ENCODE peak calls at places on chromosomes 5 and 9, in four cellular contexts. Z, G, H and F are unnamed samples.

GRCh38 chr5:83628360-83628759 is 92.3 kb downstream of the HAPLN1 start:
- DNase-seq in G (no peak), H (no peak), Z (no peak), F (no peak)

GRCh38 chr5:33891731-33892418 is at the start of gene ADAMTS12:
- DNase-seq in H (peak; percentile 70), Z (peak; percentile 18), G (peak; percentile 82), F (peak; percentile 14)

GRCh38 chr9:110999379-110999778 is 38.9 kb downstream of the LPAR1 start:
- DNase-seq in G (no peak), H (no peak), Z (no peak), F (no peak)

GRCh38 chr9:138065287-138065686 is 187.7 kb downstream of the CACNA1B start:
- DNase-seq in Z (no peak), H (no peak), G (no peak), F (no peak)

GRCh38 chr9:133641861-133642595 is 5.9 kb downstream of the DBH start:
- DNase-seq in G (no peak), H (no peak), Z (no peak), F (no peak)

GRCh38 chr9:97759611-97760288 is 62.6 kb upstream of the XPA start:
- DNase-seq in Z (no peak), G (no peak), H (no peak), F (no peak)

GRCh38 chr5:10468256-10468655 is 26.6 kb downstream of the ROPN1L start:
- DNase-seq in H (no peak), Z (no peak), G (no peak), F (no peak)

GRCh38 chr5:132011561-132012384 is at the start of gene ACSL6:
- DNase-seq in G (peak; percentile 73), Z (peak; percentile 69), H (peak; percentile 51), F (peak; percentile 48)

GRCh38 chr9:2281803-2282185 is 266.6 kb downstream of the SMARCA2 start:
- DNase-seq in G (no peak), Z (no peak), H (no peak), F (no peak)

GRCh38 chr9:5518937-5519319 is 8.6 kb downstream of the PDCD1LG2 start:
- DNase-seq in Z (no peak), H (no peak), G (no peak), F (no peak)

GRCh38 chr5:169914766-169915165 is 65.5 kb downstream of the INSYN2B start:
- DNase-seq in Z (peak; percentile 18), H (peak; percentile 28), G (peak; percentile 40), F (no peak)

GRCh38 chr5:73150872-73151271 is 22.1 kb upstream of the TMEM174 start:
- DNase-seq in H (no peak), Z (no peak), G (no peak), F (no peak)

GRCh38 chr9:35114113-35114847 is 1.4 kb downstream of the ATOSB start:
- DNase-seq in G (peak; percentile 82), H (peak; percentile 75), Z (peak; percentile 47), F (peak; percentile 69)

GRCh38 chr5:163757344-163757743 is 251.9 kb downstream of the MAT2B start:
- DNase-seq in G (no peak), Z (no peak), H (no peak), F (no peak)

GRCh38 chr5:38585812-38586211 is 29.4 kb upstream of the LIFR start:
- DNase-seq in G (no peak), H (no peak), Z (no peak), F (no peak)

GRCh38 chr5:33148076-33148501 is 292.7 kb upstream of the TARS1 start:
- DNase-seq in H (no peak), G (no peak), Z (peak; percentile 25), F (no peak)

GRCh38 chr9:105233836-105234235 is 10.6 kb upstream of the SLC44A1 start:
- DNase-seq in Z (no peak), G (no peak), H (no peak), F (no peak)

GRCh38 chr9:100927778-100928177 is 100.7 kb upstream of the PLPPR1 start:
- DNase-seq in G (no peak), Z (no peak), H (no peak), F (no peak)

GRCh38 chr5:180083529-180084060 is 12.0 kb upstream of the RNF130 start:
- DNase-seq in H (no peak), G (no peak), Z (no peak), F (no peak)

GRCh38 chr9:136231478-136232297 is 13.9 kb downstream of the QSOX2 start:
- DNase-seq in Z (no peak), H (no peak), G (no peak), F (no peak)

GRCh38 chr5:178244566-178244965 is 12.0 kb upstream of the PHYKPL start:
- DNase-seq in Z (no peak), G (no peak), H (no peak), F (no peak)

GRCh38 chr5:96595300-96596090 is 66.7 kb upstream of the CAST start:
- DNase-seq in Z (no peak), G (no peak), H (no peak), F (peak; percentile 38)

GRCh38 chr9:811101-811531 is 30.4 kb upstream of the DMRT1 start:
- DNase-seq in G (no peak), Z (peak; percentile 6), H (peak; percentile 21), F (no peak)

GRCh38 chr5:64971538-64971937 is 202.8 kb downstream of the CWC27 start:
- DNase-seq in G (no peak), H (no peak), Z (no peak), F (no peak)

GRCh38 chr9:119453980-119454379 is 84.7 kb upstream of the BRINP1 start:
- DNase-seq in G (no peak), Z (no peak), H (no peak), F (no peak)

GRCh38 chr5:87127426-87127825 is 140.3 kb upstream of the RASA1 start:
- DNase-seq in Z (no peak), G (no peak), H (no peak), F (no peak)

GRCh38 chr9:117543089-117543488 is 128.2 kb upstream of the ASTN2 start:
- DNase-seq in H (no peak), Z (peak; percentile 19), G (no peak), F (no peak)

GRCh38 chr5:177524539-177524900 is 7.8 kb upstream of the DDX41 start:
- DNase-seq in Z (no peak), G (no peak), H (no peak), F (no peak)

GRCh38 chr9:120412425-120412951 is 167.5 kb downstream of the CDK5RAP2 start:
- DNase-seq in H (no peak), Z (no peak), G (peak; percentile 13), F (no peak)

GRCh38 chr5:150671509-150672236 is 10.6 kb downstream of the MYOZ3 start:
- DNase-seq in G (peak; percentile 45), Z (no peak), H (peak; percentile 25), F (no peak)

GRCh38 chr9:107361816-107362215 is 78.7 kb downstream of the RAD23B start:
- DNase-seq in Z (no peak), H (no peak), G (no peak), F (peak; percentile 50)

GRCh38 chr9:26746357-26747072 is 146.1 kb downstream of the CAAP1 start:
- DNase-seq in H (no peak), G (no peak), Z (no peak), F (peak; percentile 32)

GRCh38 chr5:114305402-114306207 is 56.3 kb upstream of the KCNN2 start:
- DNase-seq in G (no peak), H (no peak), Z (no peak), F (peak; percentile 17)

GRCh38 chr5:126811515-126812198 is 34.7 kb downstream of the LMNB1 start:
- DNase-seq in Z (no peak), G (no peak), H (no peak), F (no peak)

GRCh38 chr5:30183736-30184135 is 1009.8 kb upstream of the CDH6 start:
- DNase-seq in H (no peak), Z (no peak), G (no peak), F (no peak)

GRCh38 chr9:110994771-110995241 is 43.5 kb downstream of the LPAR1 start:
- DNase-seq in Z (no peak), H (no peak), G (no peak), F (no peak)

GRCh38 chr9:85332487-85332886 is 409.3 kb downstream of the AGTPBP1 start:
- DNase-seq in Z (no peak), H (no peak), G (no peak), F (peak; percentile 23)
- TF ChIP-seq CTCF in Z (no peak), H (no peak), G (no peak), F (peak; percentile 47)

DNA sequence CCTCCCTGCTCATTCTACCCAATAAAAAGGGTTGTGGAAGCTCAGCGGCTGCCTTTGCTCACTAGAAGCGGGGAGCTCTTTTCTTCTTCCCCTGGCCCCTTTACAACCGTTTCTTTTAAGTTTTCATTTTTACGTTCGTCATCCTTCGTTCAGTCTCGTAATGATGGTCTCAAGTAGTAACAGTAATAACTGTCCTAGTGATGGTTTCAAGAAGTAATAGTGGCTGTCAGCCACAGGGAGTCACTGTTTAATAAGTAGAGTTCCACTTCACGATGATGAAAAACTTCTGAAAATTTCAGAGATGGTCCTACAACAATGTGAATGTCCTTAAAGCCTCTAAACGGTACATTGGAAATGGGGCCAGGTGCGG is 6.2 kb downstream of the UGT3A2 start:
- DNase-seq in H (no peak), Z (no peak), G (no peak), F (no peak)
- TF ChIP-seq CTCF in H (no peak), Z (no peak), G (no peak), F (no peak)

DNA sequence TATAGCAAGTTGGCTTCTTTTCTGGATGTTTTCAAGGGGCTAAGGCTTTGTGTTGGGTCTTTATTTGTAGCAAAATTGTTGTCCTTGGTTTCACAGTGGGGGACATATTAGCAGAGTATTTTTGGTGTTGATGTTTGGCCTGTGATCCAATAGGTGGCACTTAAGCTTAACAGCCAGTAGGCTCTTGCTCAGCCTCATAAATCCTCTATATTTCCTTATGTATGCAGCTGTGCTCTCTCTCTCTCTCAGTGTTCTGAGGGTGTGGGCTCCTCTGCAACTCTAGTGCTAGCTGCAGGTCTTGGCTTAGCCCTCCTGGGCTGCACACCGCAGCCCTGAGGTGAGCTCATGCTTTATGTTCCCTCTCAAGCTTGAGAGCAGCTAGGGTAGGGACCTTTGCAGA is 195.0 kb upstream of the GHR start:
- DNase-seq in H (no peak), G (no peak), Z (no peak), F (no peak)
- TF ChIP-seq CTCF in H (no peak), G (no peak), Z (no peak), F (no peak)

DNA sequence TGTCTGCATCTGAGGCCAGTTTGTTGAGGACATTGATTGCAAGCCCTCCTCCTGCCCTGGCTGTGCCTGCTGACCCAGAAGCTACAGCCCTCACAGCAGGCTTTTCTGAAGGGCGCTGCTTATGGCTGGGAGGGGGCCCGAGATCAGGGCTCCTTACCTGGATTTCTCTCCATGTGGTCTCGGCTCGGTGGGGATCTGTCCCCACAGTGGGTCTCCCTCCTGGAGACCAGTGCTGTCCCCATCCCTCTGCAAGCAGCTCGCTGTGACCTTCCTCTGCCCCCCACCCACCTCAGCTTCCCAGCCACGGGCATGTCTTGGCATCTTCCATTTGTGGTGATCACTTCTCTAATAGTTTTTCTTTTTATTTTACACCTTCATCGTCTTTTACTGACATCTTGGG is 357.9 kb downstream of the IRX2 start:
- DNase-seq in H (no peak), Z (no peak), G (no peak), F (no peak)
- TF ChIP-seq CTCF in H (no peak), Z (no peak), G (no peak), F (no peak)

GRCh38 chr9:38641985-38642864 is 21.8 kb upstream of the ANKRD18A start:
- DNase-seq in G (peak; percentile 26), H (no peak), Z (peak; percentile 67), F (peak; percentile 13)
- TF ChIP-seq CTCF in G (peak; percentile 41), H (peak; percentile 39), Z (peak; percentile 66), F (no peak)

GRCh38 chr9:90773593-90773992 is 28.0 kb upstream of the SYK start:
- DNase-seq in G (no peak), H (no peak), Z (peak; percentile 34), F (peak; percentile 26)
- TF ChIP-seq CTCF in G (peak; percentile 34), H (no peak), Z (peak; percentile 50), F (peak; percentile 41)